ENCODE peak calls at places on chromosomes 4 and X, in eight cellular contexts. One of them, this sample, is unnamed.

GRCh38 chrX:153925387-153925738 is 701 bp downstream of the ARHGAP4 start:
- DNase-seq in astrocyte of the spinal cord: no peak
- DNase-seq in NCI-H748 treated with DMSO at 0.1 percent for 48 hours: no peak
- DNase-seq in H4: no peak
- DNase-seq in mesendoderm: no peak
- DNase-seq in stimulated activated CD4-positive, alpha-beta T cell treated with anti-CD3 and anti-CD28 coated beads, Interleukin-4, amount 100 ng/mL, for 4 hours: no peak
- DNase-seq in fibroblast of mammary gland: no peak
- DNase-seq in cardiac fibroblast: no peak
- DNase-seq in this sample: no peak

GRCh38 chrX:11953615-11954014 is 184.7 kb upstream of the FRMPD4 start:
- DNase-seq in NCI-H748 treated with DMSO at 0.1 percent for 48 hours: no peak
- DNase-seq in mesendoderm: peak; percentile 43
- DNase-seq in stimulated activated CD4-positive, alpha-beta T cell treated with anti-CD3 and anti-CD28 coated beads, Interleukin-4, amount 100 ng/mL, for 4 hours: no peak
- DNase-seq in cardiac fibroblast: peak; percentile 93
- DNase-seq in fibroblast of mammary gland: peak; percentile 86
- DNase-seq in astrocyte of the spinal cord: peak; percentile 83
- DNase-seq in H4: no peak
- DNase-seq in this sample: no peak

GRCh38 chrX:95764972-95765451 is 919.6 kb upstream of the DIAPH2 start:
- DNase-seq in fibroblast of mammary gland: peak; percentile 44
- DNase-seq in astrocyte of the spinal cord: peak; percentile 45
- DNase-seq in cardiac fibroblast: peak; percentile 62
- DNase-seq in stimulated activated CD4-positive, alpha-beta T cell treated with anti-CD3 and anti-CD28 coated beads, Interleukin-4, amount 100 ng/mL, for 4 hours: no peak
- DNase-seq in NCI-H748 treated with DMSO at 0.1 percent for 48 hours: no peak
- DNase-seq in H4: peak; percentile 61
- DNase-seq in mesendoderm: peak; percentile 72
- DNase-seq in this sample: peak; percentile 32

GRCh38 chrX:10156199-10157031 is at the start of gene CLCN4:
- DNase-seq in cardiac fibroblast: peak; percentile 36
- DNase-seq in mesendoderm: peak; percentile 75
- DNase-seq in H4: peak; percentile 36
- DNase-seq in NCI-H748 treated with DMSO at 0.1 percent for 48 hours: peak; percentile 16
- DNase-seq in stimulated activated CD4-positive, alpha-beta T cell treated with anti-CD3 and anti-CD28 coated beads, Interleukin-4, amount 100 ng/mL, for 4 hours: no peak
- DNase-seq in astrocyte of the spinal cord: no peak
- DNase-seq in fibroblast of mammary gland: peak; percentile 43
- DNase-seq in this sample: peak; percentile 74

GRCh38 chrX:139200793-139201192 is 329.7 kb upstream of the F9 start:
- DNase-seq in cardiac fibroblast: no peak
- DNase-seq in fibroblast of mammary gland: peak; percentile 2
- DNase-seq in H4: peak; percentile 73
- DNase-seq in mesendoderm: no peak
- DNase-seq in NCI-H748 treated with DMSO at 0.1 percent for 48 hours: peak; percentile 44
- DNase-seq in stimulated activated CD4-positive, alpha-beta T cell treated with anti-CD3 and anti-CD28 coated beads, Interleukin-4, amount 100 ng/mL, for 4 hours: no peak
- DNase-seq in astrocyte of the spinal cord: peak; percentile 18
- DNase-seq in this sample: no peak

GRCh38 chrX:131746491-131746968 is 202.7 kb downstream of the OR13H1 start:
- DNase-seq in mesendoderm: no peak
- DNase-seq in stimulated activated CD4-positive, alpha-beta T cell treated with anti-CD3 and anti-CD28 coated beads, Interleukin-4, amount 100 ng/mL, for 4 hours: no peak
- DNase-seq in NCI-H748 treated with DMSO at 0.1 percent for 48 hours: peak; percentile 81
- DNase-seq in H4: peak; percentile 85
- DNase-seq in astrocyte of the spinal cord: peak; percentile 88
- DNase-seq in fibroblast of mammary gland: peak; percentile 85
- DNase-seq in cardiac fibroblast: no peak
- DNase-seq in this sample: no peak

GRCh38 chr4:154566639-154567204 is 3.9 kb downstream of the FGB start:
- DNase-seq in H4: no peak
- DNase-seq in NCI-H748 treated with DMSO at 0.1 percent for 48 hours: no peak
- DNase-seq in cardiac fibroblast: peak; percentile 64
- DNase-seq in fibroblast of mammary gland: no peak
- DNase-seq in stimulated activated CD4-positive, alpha-beta T cell treated with anti-CD3 and anti-CD28 coated beads, Interleukin-4, amount 100 ng/mL, for 4 hours: no peak
- DNase-seq in mesendoderm: no peak
- DNase-seq in astrocyte of the spinal cord: peak; percentile 15
- DNase-seq in this sample: no peak

GRCh38 chrX:129360175-129360574 is 163.1 kb downstream of the SMARCA1 start:
- DNase-seq in H4: peak; percentile 29
- DNase-seq in mesendoderm: peak; percentile 63
- DNase-seq in fibroblast of mammary gland: peak; percentile 50
- DNase-seq in astrocyte of the spinal cord: peak; percentile 48
- DNase-seq in NCI-H748 treated with DMSO at 0.1 percent for 48 hours: peak; percentile 53
- DNase-seq in cardiac fibroblast: peak; percentile 59
- DNase-seq in stimulated activated CD4-positive, alpha-beta T cell treated with anti-CD3 and anti-CD28 coated beads, Interleukin-4, amount 100 ng/mL, for 4 hours: peak; percentile 1
- DNase-seq in this sample: peak; percentile 82

GRCh38 chr4:1233641-1234277 is 15.2 kb downstream of the CTBP1 start:
- DNase-seq in mesendoderm: no peak
- DNase-seq in fibroblast of mammary gland: peak; percentile 60
- DNase-seq in cardiac fibroblast: no peak
- DNase-seq in NCI-H748 treated with DMSO at 0.1 percent for 48 hours: no peak
- DNase-seq in stimulated activated CD4-positive, alpha-beta T cell treated with anti-CD3 and anti-CD28 coated beads, Interleukin-4, amount 100 ng/mL, for 4 hours: no peak
- DNase-seq in H4: no peak
- DNase-seq in astrocyte of the spinal cord: peak; percentile 39
- DNase-seq in this sample: no peak

GRCh38 chr4:169640261-169640880 is 20.0 kb downstream of the CLCN3 start:
- DNase-seq in H4: no peak
- DNase-seq in cardiac fibroblast: peak; percentile 79
- DNase-seq in stimulated activated CD4-positive, alpha-beta T cell treated with anti-CD3 and anti-CD28 coated beads, Interleukin-4, amount 100 ng/mL, for 4 hours: no peak
- DNase-seq in astrocyte of the spinal cord: peak; percentile 61
- DNase-seq in NCI-H748 treated with DMSO at 0.1 percent for 48 hours: no peak
- DNase-seq in mesendoderm: no peak
- DNase-seq in fibroblast of mammary gland: peak; percentile 92
- DNase-seq in this sample: no peak

GRCh38 chr4:53563824-53564223 is 27.5 kb downstream of the LNX1 start:
- DNase-seq in H4: peak; percentile 23
- DNase-seq in cardiac fibroblast: peak; percentile 78
- DNase-seq in mesendoderm: no peak
- DNase-seq in fibroblast of mammary gland: peak; percentile 88
- DNase-seq in stimulated activated CD4-positive, alpha-beta T cell treated with anti-CD3 and anti-CD28 coated beads, Interleukin-4, amount 100 ng/mL, for 4 hours: no peak
- DNase-seq in NCI-H748 treated with DMSO at 0.1 percent for 48 hours: no peak
- DNase-seq in astrocyte of the spinal cord: peak; percentile 88
- DNase-seq in this sample: no peak

GRCh38 chr4:105970371-105970770 is 75.1 kb downstream of the NPNT start:
- DNase-seq in fibroblast of mammary gland: no peak
- DNase-seq in cardiac fibroblast: no peak
- DNase-seq in astrocyte of the spinal cord: no peak
- DNase-seq in mesendoderm: no peak
- DNase-seq in NCI-H748 treated with DMSO at 0.1 percent for 48 hours: no peak
- DNase-seq in stimulated activated CD4-positive, alpha-beta T cell treated with anti-CD3 and anti-CD28 coated beads, Interleukin-4, amount 100 ng/mL, for 4 hours: no peak
- DNase-seq in H4: no peak
- DNase-seq in this sample: no peak

GRCh38 chrX:15418707-15419181 is 34.5 kb upstream of the VEGFD start:
- DNase-seq in H4: no peak
- DNase-seq in stimulated activated CD4-positive, alpha-beta T cell treated with anti-CD3 and anti-CD28 coated beads, Interleukin-4, amount 100 ng/mL, for 4 hours: no peak
- DNase-seq in NCI-H748 treated with DMSO at 0.1 percent for 48 hours: no peak
- DNase-seq in fibroblast of mammary gland: no peak
- DNase-seq in mesendoderm: no peak
- DNase-seq in astrocyte of the spinal cord: no peak
- DNase-seq in cardiac fibroblast: no peak
- DNase-seq in this sample: no peak

GRCh38 chr4:10161146-10161545 is 44.5 kb upstream of the WDR1 start:
- DNase-seq in mesendoderm: no peak
- DNase-seq in astrocyte of the spinal cord: no peak
- DNase-seq in NCI-H748 treated with DMSO at 0.1 percent for 48 hours: no peak
- DNase-seq in stimulated activated CD4-positive, alpha-beta T cell treated with anti-CD3 and anti-CD28 coated beads, Interleukin-4, amount 100 ng/mL, for 4 hours: no peak
- DNase-seq in cardiac fibroblast: peak; percentile 29
- DNase-seq in fibroblast of mammary gland: no peak
- DNase-seq in H4: no peak
- DNase-seq in this sample: no peak

GRCh38 chr4:6121941-6122340 is 78.4 kb downstream of the JAKMIP1 start:
- DNase-seq in NCI-H748 treated with DMSO at 0.1 percent for 48 hours: no peak
- DNase-seq in H4: no peak
- DNase-seq in cardiac fibroblast: no peak
- DNase-seq in mesendoderm: no peak
- DNase-seq in fibroblast of mammary gland: no peak
- DNase-seq in astrocyte of the spinal cord: no peak
- DNase-seq in stimulated activated CD4-positive, alpha-beta T cell treated with anti-CD3 and anti-CD28 coated beads, Interleukin-4, amount 100 ng/mL, for 4 hours: no peak
- DNase-seq in this sample: no peak

GRCh38 chr4:186726440-186727148 is 2.9 kb upstream of the FAT1 start:
- DNase-seq in NCI-H748 treated with DMSO at 0.1 percent for 48 hours: peak; percentile 30
- DNase-seq in cardiac fibroblast: peak; percentile 76
- DNase-seq in H4: peak; percentile 57
- DNase-seq in astrocyte of the spinal cord: peak; percentile 88
- DNase-seq in mesendoderm: peak; percentile 94
- DNase-seq in stimulated activated CD4-positive, alpha-beta T cell treated with anti-CD3 and anti-CD28 coated beads, Interleukin-4, amount 100 ng/mL, for 4 hours: no peak
- DNase-seq in fibroblast of mammary gland: peak; percentile 61
- DNase-seq in this sample: peak; percentile 80

GRCh38 chrX:48560681-48561080 is 13.6 kb upstream of the RBM3 start:
- DNase-seq in stimulated activated CD4-positive, alpha-beta T cell treated with anti-CD3 and anti-CD28 coated beads, Interleukin-4, amount 100 ng/mL, for 4 hours: no peak
- DNase-seq in astrocyte of the spinal cord: no peak
- DNase-seq in mesendoderm: no peak
- DNase-seq in H4: no peak
- DNase-seq in NCI-H748 treated with DMSO at 0.1 percent for 48 hours: no peak
- DNase-seq in fibroblast of mammary gland: no peak
- DNase-seq in cardiac fibroblast: no peak
- DNase-seq in this sample: no peak

GRCh38 chr4:85409251-85409650 is 65.7 kb upstream of the ARHGAP24 start:
- DNase-seq in NCI-H748 treated with DMSO at 0.1 percent for 48 hours: no peak
- DNase-seq in fibroblast of mammary gland: no peak
- DNase-seq in astrocyte of the spinal cord: no peak
- DNase-seq in cardiac fibroblast: peak; percentile 83
- DNase-seq in H4: no peak
- DNase-seq in stimulated activated CD4-positive, alpha-beta T cell treated with anti-CD3 and anti-CD28 coated beads, Interleukin-4, amount 100 ng/mL, for 4 hours: no peak
- DNase-seq in mesendoderm: no peak
- DNase-seq in this sample: no peak

GRCh38 chr4:182339246-182339645 is 96.0 kb downstream of the TENM3 start:
- DNase-seq in fibroblast of mammary gland: no peak
- DNase-seq in mesendoderm: peak; percentile 93
- DNase-seq in cardiac fibroblast: no peak
- DNase-seq in stimulated activated CD4-positive, alpha-beta T cell treated with anti-CD3 and anti-CD28 coated beads, Interleukin-4, amount 100 ng/mL, for 4 hours: no peak
- DNase-seq in astrocyte of the spinal cord: no peak
- DNase-seq in H4: no peak
- DNase-seq in NCI-H748 treated with DMSO at 0.1 percent for 48 hours: no peak
- DNase-seq in this sample: no peak